ENCODE peak calls at places on chromosomes 5 and 9, in five cellular contexts. One of them, this sample, is unnamed.

GRCh38 chr5:16616536-16617271 is at the start of gene RETREG1:
- DNase-seq in PC-9: peak; percentile 62
- DNase-seq in cardiac fibroblast: no peak
- DNase-seq in cardiac muscle cell: peak; percentile 62
- DNase-seq in fibroblast of lung: no peak
- DNase-seq in this sample: peak; percentile 44

GRCh38 chr5:57435701-57436134 is 46.9 kb downstream of the ACTBL2 start:
- DNase-seq in PC-9: peak; percentile 58
- DNase-seq in cardiac fibroblast: peak; percentile 98
- DNase-seq in cardiac muscle cell: no peak
- DNase-seq in fibroblast of lung: peak; percentile 84
- DNase-seq in this sample: peak; percentile 83

GRCh38 chr9:98997580-98997979 is 53.9 kb downstream of the COL15A1 start:
- DNase-seq in PC-9: no peak
- DNase-seq in cardiac fibroblast: peak; percentile 83
- DNase-seq in cardiac muscle cell: peak; percentile 50
- DNase-seq in fibroblast of lung: peak; percentile 63
- DNase-seq in this sample: no peak

GRCh38 chr9:121098567-121099198 is 23.9 kb downstream of the CNTRL start:
- DNase-seq in PC-9: no peak
- DNase-seq in cardiac fibroblast: no peak
- DNase-seq in cardiac muscle cell: no peak
- DNase-seq in fibroblast of lung: no peak
- DNase-seq in this sample: no peak

GRCh38 chr9:101585740-101586139 is 9.0 kb downstream of the PPP3R2 start:
- DNase-seq in PC-9: no peak
- DNase-seq in cardiac fibroblast: no peak
- DNase-seq in cardiac muscle cell: no peak
- DNase-seq in fibroblast of lung: no peak
- DNase-seq in this sample: no peak

GRCh38 chr9:96317335-96317980 is 15.5 kb upstream of the HSD17B3 start:
- DNase-seq in PC-9: peak; percentile 34
- DNase-seq in cardiac fibroblast: peak; percentile 75
- DNase-seq in cardiac muscle cell: peak; percentile 77
- DNase-seq in fibroblast of lung: peak; percentile 82
- DNase-seq in this sample: peak; percentile 81

GRCh38 chr5:41598011-41598410 is 87.6 kb upstream of the PLCXD3 start:
- DNase-seq in PC-9: no peak
- DNase-seq in cardiac fibroblast: peak; percentile 53
- DNase-seq in cardiac muscle cell: peak; percentile 34
- DNase-seq in fibroblast of lung: no peak
- DNase-seq in this sample: no peak

GRCh38 chr5:95712347-95712958 is 18.7 kb upstream of the RHOBTB3 start:
- DNase-seq in PC-9: peak; percentile 86
- DNase-seq in cardiac fibroblast: peak; percentile 89
- DNase-seq in cardiac muscle cell: peak; percentile 45
- DNase-seq in fibroblast of lung: peak; percentile 41
- DNase-seq in this sample: peak; percentile 99

GRCh38 chr9:132244582-132245455 is 83.0 kb downstream of the NTNG2 start:
- DNase-seq in PC-9: no peak
- DNase-seq in cardiac fibroblast: peak; percentile 37
- DNase-seq in cardiac muscle cell: no peak
- DNase-seq in fibroblast of lung: no peak
- DNase-seq in this sample: no peak

GRCh38 chr5:82473262-82473661 is 195.1 kb upstream of the RPS23 start:
- DNase-seq in PC-9: no peak
- DNase-seq in cardiac fibroblast: no peak
- DNase-seq in cardiac muscle cell: no peak
- DNase-seq in fibroblast of lung: no peak
- DNase-seq in this sample: no peak

GRCh38 chr5:36441215-36441614 is 139.5 kb upstream of the RANBP3L start:
- DNase-seq in PC-9: no peak
- DNase-seq in cardiac fibroblast: no peak
- DNase-seq in cardiac muscle cell: no peak
- DNase-seq in fibroblast of lung: no peak
- DNase-seq in this sample: no peak

GRCh38 chr9:10855847-10856246 is 243.0 kb upstream of the PTPRD start:
- DNase-seq in PC-9: no peak
- DNase-seq in cardiac fibroblast: peak; percentile 50
- DNase-seq in cardiac muscle cell: peak; percentile 58
- DNase-seq in fibroblast of lung: peak; percentile 3
- DNase-seq in this sample: peak; percentile 9

GRCh38 chr5:52915176-52915875 is 73.8 kb upstream of the ITGA2 start:
- DNase-seq in PC-9: peak; percentile 53
- DNase-seq in cardiac fibroblast: peak; percentile 90
- DNase-seq in cardiac muscle cell: peak; percentile 63
- DNase-seq in fibroblast of lung: peak; percentile 85
- DNase-seq in this sample: peak; percentile 88

GRCh38 chr5:57783693-57784092 is 301.1 kb upstream of the ACTBL2 start:
- DNase-seq in PC-9: no peak
- DNase-seq in cardiac fibroblast: peak; percentile 24
- DNase-seq in cardiac muscle cell: no peak
- DNase-seq in fibroblast of lung: no peak
- DNase-seq in this sample: no peak

GRCh38 chr9:73741316-73741715 is 589.7 kb downstream of the ANXA1 start:
- DNase-seq in PC-9: no peak
- DNase-seq in cardiac fibroblast: no peak
- DNase-seq in cardiac muscle cell: peak; percentile 6
- DNase-seq in fibroblast of lung: no peak
- DNase-seq in this sample: no peak

GRCh38 chr5:131224387-131225191 is 39.3 kb upstream of the CDC42SE2 start:
- DNase-seq in PC-9: no peak
- DNase-seq in cardiac fibroblast: no peak
- DNase-seq in cardiac muscle cell: no peak
- DNase-seq in fibroblast of lung: no peak
- DNase-seq in this sample: no peak

GRCh38 chr9:115781361-115781760 is 372.2 kb upstream of the PAPPA start:
- DNase-seq in PC-9: no peak
- DNase-seq in cardiac fibroblast: peak; percentile 47
- DNase-seq in cardiac muscle cell: no peak
- DNase-seq in fibroblast of lung: no peak
- DNase-seq in this sample: no peak

GRCh38 chr9:106771618-106772017 is 91.3 kb upstream of the ZNF462 start:
- DNase-seq in PC-9: no peak
- DNase-seq in cardiac fibroblast: no peak
- DNase-seq in cardiac muscle cell: no peak
- DNase-seq in fibroblast of lung: peak; percentile 6
- DNase-seq in this sample: no peak

GRCh38 chr9:133589454-133590227 is 19.5 kb downstream of the FAM163B start:
- DNase-seq in PC-9: no peak
- DNase-seq in cardiac fibroblast: no peak
- DNase-seq in cardiac muscle cell: no peak
- DNase-seq in fibroblast of lung: no peak
- DNase-seq in this sample: no peak

DNA sequence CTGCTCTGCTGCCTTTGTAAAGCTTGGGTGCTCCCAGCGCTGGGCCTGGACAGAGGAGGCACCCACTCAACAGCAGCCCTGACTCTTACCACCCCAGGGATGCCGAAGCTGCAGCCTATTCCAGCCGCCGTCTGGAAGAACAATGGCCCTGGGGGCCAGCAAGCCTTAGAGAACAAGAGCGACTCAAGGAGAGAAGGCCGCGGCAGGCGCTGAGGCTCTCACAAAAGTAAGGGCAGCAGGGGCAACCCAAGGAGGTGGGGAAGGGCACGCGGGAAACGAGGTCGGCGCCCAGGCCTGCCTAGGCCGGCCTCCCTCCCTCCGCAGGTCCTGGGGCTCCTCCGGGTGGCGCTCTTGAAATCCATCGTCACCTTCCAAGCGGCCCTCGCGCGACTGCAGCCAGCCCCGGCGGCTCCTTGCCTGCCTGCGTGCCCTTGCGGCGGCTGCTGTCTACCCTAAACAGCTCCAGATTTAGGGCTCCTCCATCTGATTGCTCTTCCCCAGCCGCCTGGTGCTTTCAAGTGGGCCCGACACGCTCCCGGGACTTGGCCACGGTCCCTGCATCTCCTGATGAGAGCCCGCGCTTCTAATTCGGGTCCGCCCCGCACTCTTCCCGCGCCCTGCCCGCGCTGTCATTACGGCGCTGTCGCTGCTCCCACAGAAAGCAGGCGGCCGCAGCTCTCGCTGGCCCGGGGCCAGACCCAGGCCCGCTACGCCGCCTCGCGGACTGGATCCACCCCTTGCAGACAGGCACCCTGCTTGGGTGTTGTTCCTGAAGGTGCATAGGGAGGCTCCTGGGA is 213.3 kb downstream of the SEMA6A start:
- DNase-seq in PC-9: no peak
- DNase-seq in cardiac fibroblast: peak; percentile 30
- DNase-seq in cardiac muscle cell: peak; percentile 58
- DNase-seq in fibroblast of lung: peak; percentile 31
- DNase-seq in this sample: no peak
- TF ChIP-seq CTCF in PC-9: no peak
- TF ChIP-seq CTCF in cardiac fibroblast: no peak
- TF ChIP-seq CTCF in cardiac muscle cell: peak; percentile 35
- TF ChIP-seq CTCF in fibroblast of lung: peak; percentile 35
- TF ChIP-seq CTCF in this sample: no peak

GRCh38 chr9:79571309-79572031 is at the start of gene TLE4:
- DNase-seq in PC-9: peak; percentile 47
- DNase-seq in cardiac fibroblast: peak; percentile 100
- DNase-seq in cardiac muscle cell: peak; percentile 100
- DNase-seq in fibroblast of lung: peak; percentile 100
- DNase-seq in this sample: peak; percentile 100
- TF ChIP-seq CTCF in PC-9: no peak
- TF ChIP-seq CTCF in cardiac fibroblast: no peak
- TF ChIP-seq CTCF in cardiac muscle cell: no peak
- TF ChIP-seq CTCF in fibroblast of lung: no peak
- TF ChIP-seq CTCF in this sample: no peak

GRCh38 chr9:135961277-135961705 is at the start of gene UBAC1:
- DNase-seq in PC-9: peak; percentile 87
- DNase-seq in cardiac fibroblast: peak; percentile 94
- DNase-seq in cardiac muscle cell: peak; percentile 98
- DNase-seq in fibroblast of lung: peak; percentile 93
- DNase-seq in this sample: peak; percentile 99
- TF ChIP-seq CTCF in PC-9: no peak
- TF ChIP-seq CTCF in cardiac fibroblast: peak; percentile 19
- TF ChIP-seq CTCF in cardiac muscle cell: no peak
- TF ChIP-seq CTCF in fibroblast of lung: peak; percentile 13
- TF ChIP-seq CTCF in this sample: no peak

GRCh38 chr5:136901-137300 is 44.9 kb downstream of the PLEKHG4B start:
- DNase-seq in PC-9: no peak
- DNase-seq in cardiac fibroblast: peak; percentile 12
- DNase-seq in cardiac muscle cell: no peak
- DNase-seq in fibroblast of lung: no peak
- DNase-seq in this sample: peak; percentile 30
- TF ChIP-seq CTCF in PC-9: peak; percentile 34
- TF ChIP-seq CTCF in cardiac fibroblast: no peak
- TF ChIP-seq CTCF in cardiac muscle cell: no peak
- TF ChIP-seq CTCF in fibroblast of lung: no peak
- TF ChIP-seq CTCF in this sample: peak; percentile 7

DNA sequence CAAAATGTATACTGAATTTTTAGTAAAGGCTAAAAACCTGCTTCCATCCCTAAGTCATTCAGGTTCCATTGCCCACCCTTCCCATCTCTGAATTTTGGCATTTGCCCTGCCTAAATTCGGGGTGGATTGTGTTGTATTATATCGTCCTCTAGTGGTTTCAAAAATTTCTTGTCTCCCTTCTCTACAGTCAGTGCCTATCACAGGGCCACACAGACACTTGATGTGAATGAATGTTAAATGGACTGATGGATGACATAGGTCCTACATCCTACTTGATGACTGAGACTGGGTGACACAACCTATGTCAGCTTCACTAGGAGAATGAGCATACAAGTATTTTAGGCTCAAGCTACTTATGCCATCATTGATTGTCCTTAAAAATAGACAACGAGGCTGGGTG is 45.6 kb upstream of the SLC30A5 start:
- DNase-seq in PC-9: no peak
- DNase-seq in cardiac fibroblast: peak; percentile 21
- DNase-seq in cardiac muscle cell: peak; percentile 5
- DNase-seq in fibroblast of lung: peak; percentile 7
- DNase-seq in this sample: no peak
- TF ChIP-seq CTCF in PC-9: peak; percentile 35
- TF ChIP-seq CTCF in cardiac fibroblast: peak; percentile 45
- TF ChIP-seq CTCF in cardiac muscle cell: peak; percentile 34
- TF ChIP-seq CTCF in fibroblast of lung: peak; percentile 27
- TF ChIP-seq CTCF in this sample: peak; percentile 78

DNA sequence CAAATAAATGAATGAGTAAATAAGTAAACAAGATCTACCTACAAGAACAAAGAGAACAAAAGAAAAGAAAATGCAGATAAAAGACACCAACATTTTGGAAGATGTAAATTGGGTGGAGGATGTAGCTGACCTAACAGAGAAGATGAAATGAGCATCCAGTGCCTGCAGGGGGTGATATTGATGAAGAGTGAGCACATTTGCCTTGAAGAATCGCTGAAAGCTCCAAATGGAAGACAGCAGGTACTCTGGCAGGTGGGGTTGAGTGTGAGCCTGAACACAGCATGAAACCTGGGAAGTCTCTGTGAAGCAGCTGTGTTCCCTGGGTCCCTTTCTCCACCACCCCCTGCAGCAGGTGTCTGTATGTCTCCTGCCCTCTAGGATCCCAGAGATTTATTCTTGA is 125.6 kb downstream of the NXNL2 start:
- DNase-seq in PC-9: peak; percentile 4
- DNase-seq in cardiac fibroblast: peak; percentile 74
- DNase-seq in cardiac muscle cell: peak; percentile 62
- DNase-seq in fibroblast of lung: peak; percentile 52
- DNase-seq in this sample: no peak
- TF ChIP-seq CTCF in PC-9: peak; percentile 55
- TF ChIP-seq CTCF in cardiac fibroblast: peak; percentile 67
- TF ChIP-seq CTCF in cardiac muscle cell: peak; percentile 66
- TF ChIP-seq CTCF in fibroblast of lung: peak; percentile 60
- TF ChIP-seq CTCF in this sample: no peak

GRCh38 chr9:18351216-18351615 is 122.7 kb upstream of the ADAMTSL1 start:
- DNase-seq in PC-9: no peak
- DNase-seq in cardiac fibroblast: no peak
- DNase-seq in cardiac muscle cell: no peak
- DNase-seq in fibroblast of lung: no peak
- DNase-seq in this sample: no peak
- TF ChIP-seq CTCF in PC-9: no peak
- TF ChIP-seq CTCF in cardiac fibroblast: no peak
- TF ChIP-seq CTCF in cardiac muscle cell: no peak
- TF ChIP-seq CTCF in fibroblast of lung: no peak
- TF ChIP-seq CTCF in this sample: no peak

DNA sequence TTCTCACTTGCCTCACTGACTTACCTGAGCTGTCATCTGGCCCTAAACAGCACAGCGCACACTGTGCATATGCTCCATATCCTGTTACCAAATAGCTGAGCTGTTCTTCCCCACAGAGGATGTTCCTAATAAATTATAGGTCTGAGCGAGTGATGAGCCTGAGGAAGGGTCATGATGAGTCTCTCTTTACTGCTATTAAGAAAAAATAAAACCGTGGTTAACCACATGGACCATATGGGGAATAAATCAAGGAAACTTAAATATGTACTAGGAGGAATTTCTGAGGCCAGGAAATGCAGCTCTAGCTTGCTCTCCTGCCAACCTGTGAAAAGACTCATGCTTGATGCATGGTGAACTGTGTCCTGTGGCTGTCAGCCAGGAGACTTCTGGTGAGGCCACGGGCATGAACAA is 424.8 kb upstream of the DMAC1 start:
- DNase-seq in PC-9: no peak
- DNase-seq in cardiac fibroblast: no peak
- DNase-seq in cardiac muscle cell: no peak
- DNase-seq in fibroblast of lung: peak; percentile 85
- DNase-seq in this sample: no peak
- TF ChIP-seq CTCF in PC-9: no peak
- TF ChIP-seq CTCF in cardiac fibroblast: no peak
- TF ChIP-seq CTCF in cardiac muscle cell: no peak
- TF ChIP-seq CTCF in fibroblast of lung: no peak
- TF ChIP-seq CTCF in this sample: no peak

This sample was measured in RWPE1.